ENCODE peak calls at places on chromosomes 13 and 19, in eight cellular contexts. M is uterus; X is psoas muscle; I is RWPE1; S is heart right ventricle; Z is coronary artery; G is MM.1S; T is CD8-positive, alpha-beta T cell. B is an unnamed sample.

GRCh38 chr13:20387441-20387971 is 138.2 kb downstream of the CRYL1 start:
- DNase-seq in X (no peak), G (no peak), Z (peak), M (no peak), I (peak), S (no peak), T (no peak), B (no peak)

GRCh38 chr13:50531917-50532899 is 311.3 kb downstream of the DLEU7 start:
- DNase-seq in S (no peak), G (no peak), Z (no peak), T (no peak), M (no peak), I (no peak), X (no peak), B (no peak)

GRCh38 chr19:47479701-47480503 is 4.1 kb downstream of the KPTN start:
- DNase-seq in I (no peak), T (no peak), G (no peak), X (peak), S (no peak), Z (no peak), M (no peak), B (no peak)

GRCh38 chr19:46076951-46077814 is 36.4 kb upstream of the IGFL4 start:
- DNase-seq in M (peak), I (peak), T (no peak), X (no peak), G (peak), S (no peak), Z (no peak), B (peak)

GRCh38 chr19:48635263-48635965 is 1.8 kb downstream of the DBP start:
- DNase-seq in S (peak), I (peak), Z (peak), M (peak), G (peak), X (peak), T (peak), B (peak)

GRCh38 chr13:75312884-75313520 is 169.0 kb downstream of the TBC1D4 start:
- DNase-seq in S (no peak), T (no peak), I (no peak), Z (no peak), G (no peak), M (no peak), X (no peak), B (no peak)

GRCh38 chr13:33800646-33801186 is 17.2 kb upstream of the RFC3 start:
- DNase-seq in T (no peak), S (no peak), G (no peak), Z (no peak), M (no peak), X (no peak), I (no peak), B (no peak)

GRCh38 chr19:5775668-5776309 is 8.8 kb downstream of the PRR22 start:
- DNase-seq in S (no peak), M (no peak), X (no peak), G (no peak), Z (no peak), T (no peak), I (no peak), B (no peak)

GRCh38 chr19:50361290-50362029 is 4.0 kb downstream of the NAPSA start:
- DNase-seq in Z (no peak), M (no peak), S (no peak), T (no peak), X (no peak), G (peak), I (no peak), B (no peak)

GRCh38 chr19:35295792-35296462 is 4.0 kb downstream of the MAG start:
- DNase-seq in M (no peak), G (peak), T (peak), Z (no peak), I (no peak), S (no peak), X (no peak), B (no peak)

GRCh38 chr13:59364508-59365187 is 799.1 kb downstream of the DIAPH3 start:
- DNase-seq in T (no peak), Z (no peak), X (no peak), S (no peak), M (no peak), G (no peak), I (no peak), B (no peak)

GRCh38 chr19:47679922-47680857 is 33.0 kb upstream of the EHD2 start:
- DNase-seq in X (no peak), Z (no peak), I (no peak), S (no peak), G (no peak), T (no peak), M (no peak), B (no peak)

GRCh38 chr19:5967994-5968430 is 9.9 kb downstream of the RANBP3 start:
- DNase-seq in T (peak), G (peak), X (no peak), S (peak), Z (no peak), I (peak), M (no peak), B (peak)

GRCh38 chr13:38348890-38349289 is 761 bp upstream of the UFM1 start:
- DNase-seq in G (no peak), X (no peak), I (peak), T (peak), M (no peak), S (no peak), Z (no peak), B (no peak)

GRCh38 chr13:98576963-98577822 is at the start of gene STK24:
- DNase-seq in T (peak), I (peak), G (peak), Z (peak), X (peak), S (peak), M (peak), B (peak)

GRCh38 chr19:49331616-49332055 is 3.6 kb upstream of the CD37 start:
- DNase-seq in S (no peak), X (no peak), Z (peak), G (peak), I (peak), M (no peak), T (peak), B (no peak)

GRCh38 chr13:22801402-22802003 is 379.3 kb upstream of the SGCG start:
- DNase-seq in X (no peak), G (no peak), I (no peak), S (no peak), T (no peak), Z (no peak), M (no peak), B (no peak)

GRCh38 chr13:95641961-95642621 is 2.4 kb downstream of the DZIP1 start:
- DNase-seq in T (no peak), G (no peak), M (peak), I (no peak), X (peak), S (no peak), Z (peak), B (peak)

GRCh38 chr13:86563308-86563707 is 764.1 kb upstream of the SLITRK6 start:
- DNase-seq in T (no peak), S (no peak), I (peak), Z (no peak), G (no peak), X (no peak), M (no peak), B (no peak)

GRCh38 chr19:2491130-2491801 is 15.3 kb downstream of the GADD45B start:
- DNase-seq in S (no peak), Z (no peak), X (peak), I (peak), M (no peak), T (no peak), G (peak), B (peak)

GRCh38 chr19:34259367-34259865 is 5.1 kb downstream of the GARRE1 start:
- DNase-seq in T (no peak), I (no peak), M (no peak), S (no peak), Z (no peak), X (no peak), G (no peak), B (no peak)

GRCh38 chr19:57103573-57104277 is 16.1 kb upstream of the USP29 start:
- DNase-seq in T (peak), Z (no peak), I (peak), M (peak), G (peak), S (peak), X (peak), B (peak)

GRCh38 chr19:47296036-47296435 is 13.6 kb upstream of the C5AR1 start:
- DNase-seq in G (peak), T (peak), X (peak), M (peak), I (peak), Z (no peak), S (peak), B (peak)

GRCh38 chr19:49333426-49334288 is 1.5 kb upstream of the CD37 start:
- DNase-seq in X (no peak), I (no peak), T (peak), Z (peak), M (no peak), G (peak), S (no peak), B (no peak)

GRCh38 chr13:94595006-94595942 is 678 bp downstream of the TGDS start:
- DNase-seq in S (no peak), Z (no peak), M (no peak), X (peak), I (peak), G (peak), T (peak), B (no peak)

GRCh38 chr13:24624363-24624762 is 55.8 kb upstream of the ATP12A start:
- DNase-seq in X (no peak), Z (no peak), T (no peak), S (no peak), G (no peak), M (no peak), I (no peak), B (no peak)

GRCh38 chr13:101690871-101691270 is 238.4 kb downstream of the ITGBL1 start:
- DNase-seq in T (no peak), I (no peak), X (no peak), G (no peak), Z (no peak), S (no peak), M (no peak), B (no peak)

GRCh38 chr13:75486146-75486545 is 4.2 kb upstream of the TBC1D4 start:
- DNase-seq in Z (no peak), M (no peak), X (no peak), S (no peak), I (no peak), G (no peak), T (no peak), B (no peak)

GRCh38 chr19:42091300-42092266 is 15.6 kb downstream of the ZNF574 start:
- DNase-seq in T (no peak), S (no peak), M (no peak), X (no peak), Z (no peak), I (no peak), G (no peak), B (no peak)

GRCh38 chr19:44668985-44669764 is 2.1 kb upstream of the CEACAM19 start:
- DNase-seq in I (no peak), X (no peak), S (no peak), G (no peak), M (no peak), T (no peak), Z (no peak), B (no peak)

GRCh38 chr19:39941615-39942507 is 7.4 kb upstream of the FCGBP start:
- DNase-seq in S (peak), M (no peak), G (peak), X (no peak), T (peak), Z (no peak), I (no peak), B (no peak)

GRCh38 chr19:15643387-15643786 is 2.7 kb downstream of the CYP4F3 start:
- DNase-seq in T (no peak), S (no peak), X (no peak), G (no peak), Z (no peak), M (no peak), I (no peak), B (no peak)

GRCh38 chr19:55041627-55042343 is 3.7 kb upstream of the GP6 start:
- DNase-seq in S (no peak), X (no peak), G (no peak), Z (no peak), M (no peak), I (no peak), T (no peak), B (no peak)

GRCh38 chr13:74443623-74444022 is 309.4 kb upstream of the KLF12 start:
- DNase-seq in M (no peak), T (no peak), G (no peak), I (peak), S (no peak), X (no peak), Z (no peak), B (no peak)

GRCh38 chr13:36356058-36356457 is 9.9 kb upstream of the SPART start:
- DNase-seq in M (no peak), Z (no peak), S (no peak), X (no peak), I (no peak), G (no peak), T (no peak), B (no peak)

GRCh38 chr13:72144625-72145024 is 277.6 kb upstream of the DACH1 start:
- DNase-seq in T (no peak), S (no peak), M (no peak), I (peak), X (no peak), Z (no peak), G (no peak), B (no peak)

GRCh38 chr19:3039641-3040077 is 10.6 kb upstream of the TLE2 start:
- DNase-seq in X (peak), T (no peak), Z (no peak), I (no peak), G (no peak), M (no peak), S (no peak), B (peak)

GRCh38 chr19:610801-611505 is 21.3 kb downstream of the HCN2 start:
- DNase-seq in M (peak), Z (no peak), T (peak), S (peak), X (peak), G (no peak), I (no peak), B (no peak)

GRCh38 chr19:55931936-55932386 is at the start of gene NLRP13:
- DNase-seq in X (no peak), I (no peak), S (no peak), Z (no peak), T (no peak), M (no peak), G (no peak), B (no peak)

GRCh38 chr13:69050696-69051095 is 1056.9 kb upstream of the ATXN8OS start:
- DNase-seq in M (no peak), G (no peak), X (no peak), I (no peak), S (no peak), Z (no peak), T (no peak), B (no peak)

GRCh38 chr19:4371898-4372629 is 28.3 kb downstream of the SH3GL1 start:
- DNase-seq in T (no peak), G (no peak), Z (no peak), S (no peak), I (no peak), M (no peak), X (no peak), B (no peak)
- H3K27ac ChIP-seq in T (no peak), G (no peak), Z (peak), S (no peak), I (peak), M (no peak), X (peak), B (no peak)

GRCh38 chr19:17727843-17728242 is 8.6 kb downstream of the MAP1S start:
- DNase-seq in T (no peak), G (no peak), I (no peak), S (no peak), Z (no peak), X (no peak), M (no peak), B (no peak)
- TF ChIP-seq CTCF in T (no peak), G (no peak), I (no peak), S (no peak), Z (no peak), X (no peak), M (no peak), B (no peak)

DNA sequence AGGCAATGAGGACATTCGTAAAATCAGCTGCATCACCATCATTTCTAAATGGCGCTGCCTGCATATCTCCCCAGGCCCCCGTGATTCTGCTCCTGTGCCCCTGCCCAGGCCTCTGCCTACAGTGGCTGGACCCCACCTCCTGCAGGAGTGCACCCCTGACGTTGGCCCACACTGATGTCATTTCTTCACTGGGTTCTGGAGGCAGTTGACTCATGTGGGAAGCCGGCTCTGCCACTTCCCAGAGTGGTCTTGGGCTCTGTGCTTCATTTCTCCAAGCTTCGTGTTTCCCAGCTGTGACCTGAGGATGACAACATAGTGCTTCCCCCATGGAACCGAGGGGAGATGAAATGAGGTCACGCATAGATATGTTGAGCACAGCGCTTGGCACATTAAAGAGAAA is 19.9 kb downstream of the CCNE1 start:
- DNase-seq in S (no peak), X (peak), T (no peak), M (no peak), G (no peak), I (no peak), Z (no peak), B (no peak)
- H3K27ac ChIP-seq in S (no peak), X (no peak), T (peak), M (no peak), G (no peak), I (no peak), Z (no peak), B (no peak)

GRCh38 chr13:45817833-45818232 is 33.7 kb downstream of the SIAH3 start:
- DNase-seq in X (no peak), I (no peak), M (no peak), Z (peak), S (no peak), T (no peak), G (no peak), B (no peak)
- TF ChIP-seq CTCF in X (no peak), I (no peak), M (no peak), Z (no peak), S (no peak), T (no peak), G (no peak), B (no peak)

GRCh38 chr13:77171451-77171850 is 144.5 kb upstream of the FBXL3 start:
- DNase-seq in X (no peak), S (no peak), Z (no peak), G (no peak), T (no peak), M (no peak), I (no peak), B (no peak)
- H3K27ac ChIP-seq in X (no peak), S (no peak), Z (no peak), G (no peak), T (no peak), M (no peak), I (no peak), B (no peak)

GRCh38 chr13:111045170-111045569 is 69.9 kb upstream of the ARHGEF7 start:
- DNase-seq in Z (peak), I (no peak), X (no peak), G (no peak), M (no peak), S (no peak), T (no peak), B (no peak)

GRCh38 chr13:111048387-111048786 is 66.7 kb upstream of the ARHGEF7 start:
- DNase-seq in S (no peak), G (no peak), Z (no peak), T (no peak), I (no peak), M (no peak), X (no peak), B (no peak)

GRCh38 chr13:111047326-111047725 is 67.8 kb upstream of the ARHGEF7 start:
- DNase-seq in Z (no peak), S (no peak), T (no peak), G (no peak), M (no peak), I (no peak), X (no peak), B (no peak)

GRCh38 chr13:111044087-111044830 is 70.9 kb upstream of the ARHGEF7 start:
- DNase-seq in I (no peak), Z (peak), M (no peak), T (no peak), S (no peak), X (no peak), G (no peak), B (no peak)

GRCh38 chr13:111046590-111047141 is 68.4 kb upstream of the ARHGEF7 start:
- DNase-seq in S (peak), M (no peak), G (peak), I (no peak), T (no peak), Z (peak), X (peak), B (no peak)
- TF ChIP-seq CTCF in S (no peak), M (no peak), G (peak), I (no peak), T (no peak), Z (no peak), X (peak), B (no peak)

GRCh38 chr13:66139250-66139649 is 1090.9 kb downstream of the PCDH9 start:
- DNase-seq in I (no peak), X (no peak), G (no peak), S (no peak), Z (no peak), M (no peak), T (no peak), B (no peak)
- H3K27ac ChIP-seq in I (no peak), X (no peak), G (no peak), S (no peak), Z (no peak), M (no peak), T (no peak), B (no peak)

DNA sequence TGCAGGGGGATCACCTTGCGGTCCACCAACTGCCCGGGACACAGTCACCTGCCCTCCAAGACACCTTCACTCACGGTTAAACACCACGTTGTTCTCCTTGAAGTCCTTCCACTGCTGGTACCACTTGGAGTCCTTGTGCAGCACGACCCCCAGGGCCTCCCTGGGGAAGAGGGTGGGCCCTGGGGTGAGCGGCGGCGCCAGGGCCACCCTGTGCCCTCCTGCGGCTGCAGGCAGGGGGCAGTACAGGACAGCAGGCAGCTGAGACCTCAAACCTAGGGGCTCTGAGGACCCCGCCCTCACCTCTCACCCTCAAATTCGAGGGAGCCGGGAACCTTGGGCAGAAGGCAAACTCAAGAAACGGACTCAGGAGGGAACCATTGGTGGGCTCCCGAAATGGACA is 7.5 kb upstream of the CTXN1 start:
- DNase-seq in S (no peak), X (no peak), G (no peak), Z (no peak), T (no peak), I (no peak), M (no peak), B (no peak)
- TF ChIP-seq CTCF in S (no peak), X (peak), G (peak), Z (no peak), T (no peak), I (no peak), M (no peak), B (no peak)

GRCh38 chr13:31528758-31529157 is 210.6 kb upstream of the RXFP2 start:
- DNase-seq in Z (no peak), I (no peak), G (no peak), S (no peak), M (no peak), X (no peak), T (no peak), B (no peak)
- H3K27ac ChIP-seq in Z (no peak), I (no peak), G (no peak), S (no peak), M (no peak), X (no peak), T (no peak), B (no peak)

GRCh38 chr13:28268800-28269223 is 130.5 kb downstream of the PAN3 start:
- DNase-seq in I (no peak), S (no peak), X (no peak), G (peak), M (no peak), T (no peak), Z (no peak), B (no peak)

DNA sequence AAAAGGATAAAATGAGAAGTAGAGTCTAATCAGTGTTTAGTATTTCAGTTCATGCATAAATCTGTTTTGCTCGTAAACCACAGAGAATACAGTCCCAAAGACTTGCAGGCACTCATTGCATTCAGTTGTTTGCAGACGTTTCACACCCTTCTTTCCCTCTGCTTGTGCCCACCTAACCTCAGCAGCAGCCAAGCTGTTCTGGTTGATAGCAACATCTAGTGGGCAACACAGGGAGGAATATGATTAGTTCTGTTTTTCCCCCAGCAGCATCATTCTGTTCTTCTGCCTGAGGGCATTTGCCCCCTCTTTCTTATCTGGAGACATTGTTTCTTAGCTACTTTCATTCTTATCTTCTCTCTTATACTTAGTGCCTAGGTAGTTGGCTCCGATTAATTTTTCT is 135.6 kb downstream of the PAN3 start:
- DNase-seq in S (no peak), Z (no peak), G (no peak), I (no peak), M (no peak), X (no peak), T (no peak), B (no peak)
- TF ChIP-seq CTCF in S (no peak), Z (no peak), G (no peak), I (no peak), M (no peak), X (no peak), T (no peak), B (no peak)

B was measured in pancreas.